ENCODE peak calls at places on chromosomes 4 and X, in five cellular contexts. K is astrocyte of the spinal cord, C is mammary epithelial cell, A is AG04449, U is Caco-2. Z is an unnamed sample.

GRCh38 chrX:77162777-77163176 is 284.4 kb upstream of the FGF16 start:
- DNase-seq in K (no peak), C (no peak), A (no peak), U (no peak), Z (no peak)

GRCh38 chr4:26878729-26879415 is 18.2 kb downstream of the STIM2 start:
- DNase-seq in K (peak; percentile 29), C (peak; percentile 73), A (no peak), U (no peak), Z (peak; percentile 40)

GRCh38 chr4:183558873-183559272 is 54.0 kb downstream of the ING2 start:
- DNase-seq in K (no peak), C (no peak), A (no peak), U (no peak), Z (no peak)

GRCh38 chr4:111792592-111792991 is 352.7 kb upstream of the FAM241A start:
- DNase-seq in K (no peak), C (no peak), A (no peak), U (no peak), Z (no peak)

GRCh38 chr4:39621582-39621981 is 17.1 kb downstream of the SMIM14 start:
- DNase-seq in K (peak; percentile 72), C (peak; percentile 11), A (no peak), U (peak; percentile 73), Z (no peak)

GRCh38 chr4:134313591-134313990 is 112.0 kb upstream of the PABPC4L start:
- DNase-seq in K (no peak), C (no peak), A (no peak), U (no peak), Z (no peak)

GRCh38 chr4:183098723-183099536 is at the start of gene WWC2:
- DNase-seq in K (peak; percentile 95), C (peak; percentile 91), A (peak; percentile 41), U (peak; percentile 96), Z (peak; percentile 52)

GRCh38 chr4:180923476-180923875 is 1319.7 kb upstream of the TENM3 start:
- DNase-seq in K (peak; percentile 60), C (peak; percentile 51), A (peak; percentile 4), U (no peak), Z (no peak)

GRCh38 chr4:76898949-76899640 is 1.2 kb upstream of the SOWAHB start:
- DNase-seq in K (no peak), C (peak; percentile 45), A (no peak), U (peak; percentile 52), Z (no peak)

GRCh38 chr4:56658410-56659003 is 22.6 kb downstream of the HOPX start:
- DNase-seq in K (peak; percentile 71), C (peak; percentile 47), A (no peak), U (no peak), Z (no peak)

GRCh38 chr4:89293299-89293698 is 14.3 kb downstream of the GPRIN3 start:
- DNase-seq in K (no peak), C (no peak), A (no peak), U (no peak), Z (peak; percentile 31)

GRCh38 chrX:112731793-112732192 is 52.1 kb upstream of the LHFPL1 start:
- DNase-seq in K (peak; percentile 5), C (no peak), A (no peak), U (no peak), Z (no peak)

GRCh38 chrX:15998350-15998749 is 125.0 kb upstream of the GRPR start:
- DNase-seq in K (no peak), C (no peak), A (no peak), U (no peak), Z (no peak)

GRCh38 chrX:13373807-13374187 is 53.9 kb upstream of the ATXN3L start:
- DNase-seq in K (peak; percentile 79), C (peak; percentile 70), A (peak; percentile 37), U (no peak), Z (no peak)

GRCh38 chrX:23887448-23887847 is 20.3 kb downstream of the APOO start:
- DNase-seq in K (no peak), C (no peak), A (no peak), U (no peak), Z (no peak)

GRCh38 chrX:56795309-56795868 is 66.3 kb downstream of the NBDY start:
- DNase-seq in K (no peak), C (no peak), A (no peak), U (no peak), Z (no peak)

GRCh38 chr4:4430492-4431195 is 43.7 kb downstream of the NSG1 start:
- DNase-seq in K (peak; percentile 62), C (peak; percentile 74), A (peak; percentile 58), U (peak; percentile 53), Z (peak; percentile 80)
- TF ChIP-seq CTCF in K (peak; percentile 86), C (peak; percentile 86), A (peak; percentile 86), U (peak; percentile 57), Z (peak; percentile 73)

GRCh38 chr4:52107745-52108144 is 56.6 kb downstream of the SPATA18 start:
- DNase-seq in K (no peak), C (no peak), A (no peak), U (no peak), Z (no peak)
- TF ChIP-seq CTCF in K (peak; percentile 2), C (no peak), A (no peak), U (no peak), Z (no peak)

GRCh38 chrX:46678232-46678631 is 80.7 kb downstream of the SLC9A7 start:
- DNase-seq in K (no peak), C (no peak), A (no peak), U (no peak), Z (no peak)

GRCh38 chrX:46676399-46677351 is 82.2 kb downstream of the SLC9A7 start:
- DNase-seq in K (no peak), C (no peak), A (no peak), U (no peak), Z (no peak)

GRCh38 chrX:46670316-46670715 is 88.6 kb downstream of the SLC9A7 start:
- DNase-seq in K (no peak), C (no peak), A (no peak), U (no peak), Z (no peak)

DNA sequence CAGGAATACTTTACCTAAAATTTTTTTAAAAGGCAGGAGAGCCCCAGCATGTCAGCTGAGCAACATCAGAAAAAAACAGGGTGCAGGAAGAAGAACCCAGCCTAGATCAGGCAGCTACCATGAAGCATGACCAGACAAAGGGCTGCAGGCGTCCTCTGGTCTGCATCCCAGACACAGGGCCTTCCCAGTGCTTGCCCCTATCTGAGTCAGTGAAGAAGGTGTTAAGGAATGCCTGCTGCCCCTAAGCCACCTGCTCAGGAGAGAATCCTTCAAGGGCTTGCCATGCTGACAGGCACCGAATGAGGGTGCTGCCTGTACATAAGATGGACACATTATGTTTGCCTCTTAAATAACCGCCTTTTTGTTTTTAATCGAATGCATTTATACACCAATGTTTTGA is 85.3 kb downstream of the SLC9A7 start:
- DNase-seq in K (no peak), C (no peak), A (no peak), U (no peak), Z (no peak)
- TF ChIP-seq CTCF in K (no peak), C (no peak), A (no peak), U (no peak), Z (no peak)

DNA sequence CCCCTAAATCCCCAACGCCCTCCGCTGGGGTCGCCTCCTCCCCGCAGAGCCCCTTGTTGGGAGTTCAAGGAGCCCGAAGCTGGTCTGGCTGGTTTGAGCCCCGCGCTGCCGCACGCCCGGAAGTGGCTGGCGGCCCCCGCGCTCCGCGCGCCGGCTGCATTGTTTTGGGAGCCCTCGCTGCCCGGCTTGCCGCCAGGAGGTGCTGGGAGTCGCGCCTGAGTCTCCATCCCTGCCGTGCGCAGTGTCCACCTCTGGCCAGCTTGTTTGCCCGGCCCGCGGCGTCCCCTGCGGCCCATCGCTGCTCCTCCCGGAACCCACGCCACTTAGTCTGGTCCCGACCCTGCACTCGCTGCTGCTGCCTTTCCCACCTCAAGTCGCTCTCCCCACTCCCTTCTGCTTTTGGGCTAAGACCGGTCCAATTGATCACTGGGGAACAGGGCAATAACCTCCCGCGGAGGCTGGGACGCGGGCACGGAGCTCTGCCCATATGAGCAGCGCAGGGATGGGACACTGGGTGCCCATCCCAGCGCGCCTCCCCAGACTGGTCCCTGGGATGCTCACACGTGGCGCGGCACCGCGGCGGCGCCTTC is 2.2 kb upstream of the SFRP2 start:
- DNase-seq in K (no peak), C (no peak), A (no peak), U (no peak), Z (peak; percentile 56)
- TF ChIP-seq CTCF in K (peak; percentile 29), C (peak; percentile 34), A (no peak), U (no peak), Z (no peak)

GRCh38 chr4:9921326-9921725 is 100.0 kb downstream of the SLC2A9 start:
- DNase-seq in K (no peak), C (no peak), A (no peak), U (no peak), Z (no peak)

GRCh38 chr4:9925750-9926439 is 95.4 kb downstream of the SLC2A9 start:
- DNase-seq in K (no peak), C (no peak), A (no peak), U (no peak), Z (no peak)

GRCh38 chr4:9920029-9920428 is 101.3 kb downstream of the SLC2A9 start:
- DNase-seq in K (no peak), C (no peak), A (no peak), U (no peak), Z (no peak)

GRCh38 chr4:9924750-9925149 is 96.5 kb downstream of the SLC2A9 start:
- DNase-seq in K (no peak), C (peak; percentile 91), A (no peak), U (no peak), Z (no peak)

GRCh38 chr4:9923195-9923812 is 98.0 kb downstream of the SLC2A9 start:
- DNase-seq in K (no peak), C (peak; percentile 8), A (no peak), U (no peak), Z (no peak)
- TF ChIP-seq CTCF in K (no peak), C (no peak), A (no peak), U (no peak), Z (no peak)

DNA sequence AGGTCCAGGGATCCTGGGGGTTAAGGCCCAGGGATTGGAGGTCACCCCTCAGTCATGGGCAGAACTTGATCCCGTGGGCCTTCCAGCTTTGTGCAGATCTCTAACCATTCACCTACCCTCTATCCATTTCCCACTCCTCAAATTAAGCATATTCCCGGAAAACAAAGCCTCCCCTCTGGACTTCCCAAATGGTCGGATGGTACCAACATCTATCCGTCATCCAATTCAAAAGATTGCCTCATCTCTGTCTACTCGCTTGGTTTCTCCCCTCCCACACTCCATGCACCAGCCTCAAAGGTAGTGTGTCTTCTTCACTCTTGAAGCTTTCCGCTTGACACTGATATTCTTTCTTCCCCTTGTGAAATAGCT is 473 bp upstream of the BCLAF3 start:
- DNase-seq in K (no peak), C (no peak), A (no peak), U (no peak), Z (peak; percentile 12)
- TF ChIP-seq CTCF in K (no peak), C (no peak), A (no peak), U (no peak), Z (peak; percentile 16)

GRCh38 chrX:7689791-7690412 is 153.1 kb upstream of the VCX start:
- DNase-seq in K (no peak), C (peak; percentile 61), A (no peak), U (no peak), Z (no peak)

GRCh38 chrX:7690842-7691241 is 152.1 kb upstream of the VCX start:
- DNase-seq in K (no peak), C (no peak), A (no peak), U (no peak), Z (no peak)
- TF ChIP-seq CTCF in K (no peak), C (no peak), A (no peak), U (no peak), Z (no peak)

Z was measured in activated CD8-positive, alpha-beta T cell treated with anti-CD3 and anti-CD28 coated beads for 36 hours.